ENCODE peak calls at places on chromosome 21, in four cellular contexts. One of them, this sample, is unnamed.

GRCh38 chr21:38424333-38424732 is 73.9 kb downstream of the ERG start:
- DNase-seq in CMK: no peak
- DNase-seq in aorta: no peak
- DNase-seq in GM12865: no peak
- DNase-seq in this sample: no peak

GRCh38 chr21:44817914-44818635 is at the start of gene SUMO3:
- DNase-seq in CMK: peak
- DNase-seq in aorta: peak
- DNase-seq in GM12865: peak
- DNase-seq in this sample: peak

GRCh38 chr21:26124421-26124833 is 46.1 kb downstream of the APP start:
- DNase-seq in CMK: no peak
- DNase-seq in aorta: no peak
- DNase-seq in GM12865: no peak
- DNase-seq in this sample: no peak

GRCh38 chr21:32007461-32007860 is 134.6 kb downstream of the HUNK start:
- DNase-seq in CMK: no peak
- DNase-seq in aorta: no peak
- DNase-seq in GM12865: no peak
- DNase-seq in this sample: no peak

GRCh38 chr21:46118305-46118870 is 20.5 kb downstream of the COL6A2 start:
- DNase-seq in CMK: no peak
- DNase-seq in aorta: peak
- DNase-seq in GM12865: no peak
- DNase-seq in this sample: no peak

GRCh38 chr21:45313682-45314081 is 26.0 kb upstream of the POFUT2 start:
- DNase-seq in CMK: no peak
- DNase-seq in aorta: no peak
- DNase-seq in GM12865: no peak
- DNase-seq in this sample: no peak

GRCh38 chr21:39645331-39645730 is 32.6 kb downstream of the B3GALT5 start:
- DNase-seq in CMK: no peak
- DNase-seq in aorta: no peak
- DNase-seq in GM12865: no peak
- DNase-seq in this sample: no peak

GRCh38 chr21:46207006-46207919 is 21.3 kb downstream of the LSS start:
- DNase-seq in CMK: no peak
- DNase-seq in aorta: peak
- DNase-seq in GM12865: no peak
- DNase-seq in this sample: no peak

GRCh38 chr21:42524341-42525227 is 10.9 kb downstream of the SLC37A1 start:
- DNase-seq in CMK: no peak
- DNase-seq in aorta: peak
- DNase-seq in GM12865: peak
- DNase-seq in this sample: peak

GRCh38 chr21:29749223-29749622 is 190.6 kb downstream of the GRIK1 start:
- DNase-seq in CMK: no peak
- DNase-seq in aorta: no peak
- DNase-seq in GM12865: no peak
- DNase-seq in this sample: no peak

GRCh38 chr21:36321325-36322082 is 1.5 kb downstream of the MORC3 start:
- DNase-seq in CMK: peak
- DNase-seq in aorta: no peak
- DNase-seq in GM12865: peak
- DNase-seq in this sample: peak

GRCh38 chr21:38308785-38309119 is 52.0 kb downstream of the KCNJ15 start:
- DNase-seq in CMK: no peak
- DNase-seq in aorta: no peak
- DNase-seq in GM12865: no peak
- DNase-seq in this sample: no peak

GRCh38 chr21:20802201-20802600 is 196.0 kb upstream of the NCAM2 start:
- DNase-seq in CMK: no peak
- DNase-seq in aorta: no peak
- DNase-seq in GM12865: no peak
- DNase-seq in this sample: no peak

GRCh38 chr21:42002421-42002958 is 7.7 kb downstream of the ZBTB21 start:
- DNase-seq in CMK: no peak
- DNase-seq in aorta: no peak
- DNase-seq in GM12865: peak
- DNase-seq in this sample: no peak

GRCh38 chr21:39681845-39682244 is 63.1 kb upstream of the IGSF5 start:
- DNase-seq in CMK: no peak
- DNase-seq in aorta: no peak
- DNase-seq in GM12865: no peak
- DNase-seq in this sample: no peak

GRCh38 chr21:34802180-34802899 is 133.5 kb downstream of the CLIC6 start:
- DNase-seq in CMK: no peak
- DNase-seq in aorta: no peak
- DNase-seq in GM12865: no peak
- DNase-seq in this sample: no peak

GRCh38 chr21:41187537-41188025 is 19.6 kb downstream of the BACE2 start:
- DNase-seq in CMK: no peak
- DNase-seq in aorta: no peak
- DNase-seq in GM12865: no peak
- DNase-seq in this sample: no peak

GRCh38 chr21:34974162-34974981 is 74.7 kb downstream of the RUNX1 start:
- DNase-seq in CMK: no peak
- DNase-seq in aorta: no peak
- DNase-seq in GM12865: peak
- DNase-seq in this sample: no peak

GRCh38 chr21:25568230-25568629 is 39.1 kb downstream of the MRPL39 start:
- DNase-seq in CMK: no peak
- DNase-seq in aorta: peak
- DNase-seq in GM12865: peak
- DNase-seq in this sample: peak

GRCh38 chr21:46347791-46348381 is 23.9 kb downstream of the PCNT start:
- DNase-seq in CMK: no peak
- DNase-seq in aorta: peak
- DNase-seq in GM12865: no peak
- DNase-seq in this sample: no peak

This sample was measured in NB4.